ENCODE peak calls at places on chromosomes 11 and 22, in ten cellular contexts. N is heart left ventricle; D is IMR-90; U is CD4-positive, CD25-positive, alpha-beta regulatory T cell; Z is body of pancreas; V is osteoblast; A is psoas muscle; I is upper lobe of right lung; R is ovary; S is CD8-positive, alpha-beta T cell. M is an unnamed sample.

GRCh38 chr11:14094481-14095037 is 132.0 kb downstream of the SPON1 start:
- DNase-seq in N (no peak), D (no peak), U (no peak), Z (no peak), V (no peak), A (no peak), I (no peak), R (no peak), S (no peak), M (no peak)

GRCh38 chr22:37077802-37078448 is 26.4 kb downstream of the KCTD17 start:
- DNase-seq in N (peak; percentile 41), D (peak; percentile 37), U (peak; percentile 83), Z (peak; percentile 64), V (peak; percentile 98), A (peak; percentile 52), I (peak; percentile 86), R (no peak), S (peak; percentile 93), M (peak; percentile 82)

GRCh38 chr22:17779286-17780115 is 5.2 kb upstream of the BID start:
- DNase-seq in N (no peak), D (no peak), U (peak; percentile 49), Z (no peak), V (peak; percentile 83), A (no peak), I (no peak), R (no peak), S (no peak), M (no peak)

GRCh38 chr11:121391914-121392313 is 60.2 kb upstream of the SORL1 start:
- DNase-seq in N (no peak), D (no peak), U (no peak), Z (no peak), V (no peak), A (no peak), I (no peak), R (no peak), S (no peak), M (no peak)

GRCh38 chr11:66745356-66746235 is 16.6 kb upstream of the SPTBN2 start:
- DNase-seq in N (no peak), D (no peak), U (peak; percentile 67), Z (peak; percentile 60), V (peak; percentile 87), A (no peak), I (peak; percentile 77), R (no peak), S (peak; percentile 63), M (no peak)

GRCh38 chr11:10325398-10326079 is 20.7 kb downstream of the ADM start:
- DNase-seq in N (no peak), D (peak; percentile 99), U (no peak), Z (no peak), V (no peak), A (no peak), I (no peak), R (no peak), S (no peak), M (no peak)

GRCh38 chr11:46381046-46381835 is at the start of gene MDK:
- DNase-seq in N (no peak), D (no peak), U (no peak), Z (peak; percentile 43), V (peak; percentile 96), A (no peak), I (no peak), R (peak; percentile 67), S (no peak), M (no peak)

GRCh38 chr22:42343136-42343484 is 72.7 kb upstream of the TCF20 start:
- DNase-seq in N (no peak), D (no peak), U (no peak), Z (peak; percentile 50), V (no peak), A (no peak), I (no peak), R (no peak), S (no peak), M (no peak)

GRCh38 chr22:31081963-31082605 is 966 bp downstream of the SMTN start:
- DNase-seq in N (no peak), D (peak; percentile 62), U (no peak), Z (no peak), V (peak; percentile 96), A (peak; percentile 12), I (no peak), R (no peak), S (no peak), M (no peak)

GRCh38 chr11:279040-279965 is 1.1 kb downstream of the NLRP6 start:
- DNase-seq in N (peak; percentile 16), D (no peak), U (no peak), Z (no peak), V (peak; percentile 82), A (no peak), I (peak; percentile 69), R (no peak), S (peak; percentile 63), M (no peak)

GRCh38 chr22:26590525-26590858 is 560 bp upstream of the TPST2 start:
- DNase-seq in N (no peak), D (no peak), U (no peak), Z (no peak), V (no peak), A (no peak), I (no peak), R (no peak), S (no peak), M (no peak)

GRCh38 chr11:83676061-83676460 is 389.9 kb upstream of the CCDC90B start:
- DNase-seq in N (no peak), D (no peak), U (no peak), Z (no peak), V (no peak), A (no peak), I (no peak), R (no peak), S (no peak), M (no peak)

GRCh38 chr11:87256694-87257340 is 219.1 kb downstream of the TMEM135 start:
- DNase-seq in N (no peak), D (peak; percentile 41), U (no peak), Z (no peak), V (peak; percentile 79), A (no peak), I (no peak), R (no peak), S (no peak), M (no peak)

GRCh38 chr22:46710842-46711241 is 27.2 kb downstream of the CERK start:
- DNase-seq in N (no peak), D (no peak), U (no peak), Z (no peak), V (no peak), A (no peak), I (no peak), R (no peak), S (no peak), M (no peak)

GRCh38 chr22:46708766-46709330 is 29.2 kb downstream of the CERK start:
- DNase-seq in N (no peak), D (no peak), U (no peak), Z (no peak), V (peak; percentile 74), A (no peak), I (no peak), R (no peak), S (no peak), M (no peak)

GRCh38 chr22:46712288-46712687 is 25.8 kb downstream of the CERK start:
- DNase-seq in N (no peak), D (no peak), U (no peak), Z (no peak), V (no peak), A (no peak), I (no peak), R (no peak), S (no peak), M (no peak)

GRCh38 chr22:46719921-46720320 is 18.1 kb downstream of the CERK start:
- DNase-seq in N (no peak), D (no peak), U (no peak), Z (no peak), V (no peak), A (no peak), I (no peak), R (no peak), S (no peak), M (no peak)

GRCh38 chr22:46714550-46714949 is 23.5 kb downstream of the CERK start:
- DNase-seq in N (no peak), D (peak; percentile 57), U (no peak), Z (no peak), V (peak; percentile 9), A (no peak), I (no peak), R (no peak), S (no peak), M (no peak)
- H3K36me3 ChIP-seq in N (peaks cover 85% of the 10 kb centered on the region), D (peaks cover 49% of the 10 kb centered on the region), U (peaks cover 83% of the 10 kb centered on the region), Z (no peaks in the 10 kb centered on the region), V (peaks cover 42% of the 10 kb centered on the region), A (peaks cover 81% of the 10 kb centered on the region), I (peaks cover 72% of the 10 kb centered on the region), R (no peaks in the 10 kb centered on the region), S (peaks cover 52% of the 10 kb centered on the region), M (peaks cover 78% of the 10 kb centered on the region)

GRCh38 chr11:12392672-12393071 is 15.3 kb downstream of the PARVA start:
- DNase-seq in N (no peak), D (no peak), U (no peak), Z (no peak), V (no peak), A (no peak), I (no peak), R (no peak), S (no peak), M (no peak)
- H3K4me1 ChIP-seq in N (peaks cover 7% of the 10 kb centered on the region), D (peaks cover 35% of the 10 kb centered on the region), U (peaks cover 2% of the 10 kb centered on the region), Z (peaks cover 47% of the 10 kb centered on the region), V (peaks cover 19% of the 10 kb centered on the region), A (peaks cover under 1% of the 10 kb centered on the region), I (peaks cover 18% of the 10 kb centered on the region), R (peaks cover 17% of the 10 kb centered on the region), S (no peaks in the 10 kb centered on the region), M (no peaks in the 10 kb centered on the region)

DNA sequence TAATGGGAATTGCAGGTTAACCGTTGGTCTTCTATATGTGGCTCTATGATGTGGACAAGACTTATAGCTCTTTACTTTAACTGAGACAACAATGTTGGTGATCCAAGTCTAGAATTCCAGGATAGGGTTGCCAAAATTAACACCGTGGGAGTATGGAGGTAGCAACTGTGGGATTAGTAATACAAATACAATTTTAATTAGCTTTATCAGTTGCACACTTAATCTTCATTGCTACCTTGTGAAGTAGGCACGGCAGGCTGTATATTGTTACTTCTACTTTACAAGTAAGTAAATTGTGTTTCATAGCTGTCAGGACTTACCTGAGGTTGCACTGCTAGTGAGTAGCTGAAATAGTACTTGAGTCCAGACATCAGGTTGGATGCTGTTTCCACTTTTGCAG is 21.0 kb downstream of the MTMR3 start:
- DNase-seq in N (no peak), D (no peak), U (no peak), Z (no peak), V (no peak), A (no peak), I (no peak), R (no peak), S (no peak), M (no peak)
- H3K4me3 ChIP-seq in N (no peak overlapping the region), D (no peak overlapping the region), U (no peak overlapping the region), Z (no peak overlapping the region), V (no peak overlapping the region), A (no peak overlapping the region), I (no peak overlapping the region), R (no peak overlapping the region), S (no peak overlapping the region), M (no peak overlapping the region)

DNA sequence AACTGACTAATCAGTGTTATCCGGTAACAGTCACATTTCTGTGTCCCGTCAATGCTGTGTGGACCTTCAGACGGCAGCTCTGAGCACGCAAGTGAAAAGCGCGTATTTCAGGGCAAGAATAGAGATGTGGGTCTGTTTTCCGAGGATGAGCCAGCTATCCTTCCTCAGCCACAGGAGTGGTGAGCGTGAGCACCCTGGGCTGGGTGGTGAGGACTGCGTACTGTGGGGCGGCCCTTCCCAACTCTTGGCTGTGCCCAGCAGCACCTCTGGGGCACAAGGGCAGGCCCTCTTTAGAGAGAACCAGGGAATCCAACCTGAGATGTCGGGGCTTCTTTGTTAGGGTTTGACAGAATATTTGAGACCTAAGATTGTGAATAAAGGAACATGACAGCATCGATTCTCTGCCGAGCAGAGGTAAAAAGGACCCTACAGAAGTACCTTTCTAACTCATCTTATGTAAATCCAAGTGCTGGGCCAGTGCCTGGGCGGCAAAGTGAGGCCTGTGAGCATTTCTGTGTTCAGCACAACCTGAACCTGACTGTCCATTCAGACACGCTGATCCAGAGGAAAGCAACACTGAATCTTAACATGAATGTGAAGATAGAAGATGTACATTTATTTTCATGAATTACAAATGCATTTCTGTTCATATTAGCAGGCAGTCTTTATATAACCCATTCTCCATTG is 26.5 kb upstream of the YPEL1 start:
- DNase-seq in N (no peak), D (no peak), U (no peak), Z (no peak), V (no peak), A (no peak), I (no peak), R (no peak), S (no peak), M (no peak)
- H3K36me3 ChIP-seq in N (peaks cover 91% of the 10 kb centered on the region), D (peaks cover 42% of the 10 kb centered on the region), U (peaks cover 69% of the 10 kb centered on the region), Z (peaks cover 5% of the 10 kb centered on the region), V (peaks cover 63% of the 10 kb centered on the region), A (peaks cover 84% of the 10 kb centered on the region), I (peaks cover 73% of the 10 kb centered on the region), R (no peaks in the 10 kb centered on the region), S (peaks cover 18% of the 10 kb centered on the region), M (no peaks in the 10 kb centered on the region)